ENCODE peak calls at places on chromosome 1, in seven cellular contexts. G, B, N, I, O, M and R are unnamed samples. For H3K36me3 and H3K4me1, the result is how much of the 10 kb centered on the place peaks cover.

GRCh38 chr1:18539171-18539570 is 58.4 kb downstream of the KLHDC7A start:
- DNase-seq in G (no peak), B (no peak), N (no peak), I (no peak), O (no peak), M (no peak), R (peak)

GRCh38 chr1:38860464-38860816 is 868 bp upstream of the RRAGC start:
- DNase-seq in G (no peak), B (peak), N (no peak), I (no peak), O (no peak), M (peak), R (no peak)

GRCh38 chr1:208917719-208918118 is 665.8 kb upstream of the CAMK1G start:
- DNase-seq in G (no peak), B (no peak), N (peak), I (no peak), O (no peak), M (no peak), R (no peak)

GRCh38 chr1:960371-961131 is at the start of gene KLHL17:
- DNase-seq in G (peak), B (peak), N (peak), I (no peak), O (peak), M (peak), R (peak)

GRCh38 chr1:1892079-1892762 is 1.3 kb upstream of the GNB1 start:
- DNase-seq in G (no peak), B (peak), N (no peak), I (no peak), O (no peak), M (no peak), R (peak)

GRCh38 chr1:69929278-69930057 is 275.9 kb downstream of the LRRC40 start:
- DNase-seq in G (no peak), B (peak), N (peak), I (no peak), O (no peak), M (no peak), R (no peak)

GRCh38 chr1:235295902-235296350 is 32.1 kb downstream of the ARID4B start:
- DNase-seq in G (peak), B (no peak), N (peak), I (peak), O (no peak), M (no peak), R (no peak)

GRCh38 chr1:101484896-101485412 is 248.1 kb downstream of the S1PR1 start:
- DNase-seq in G (no peak), B (no peak), N (no peak), I (no peak), O (no peak), M (no peak), R (no peak)

GRCh38 chr1:151156515-151156819 is at the start of gene TNFAIP8L2:
- DNase-seq in G (peak), B (no peak), N (no peak), I (no peak), O (no peak), M (peak), R (peak)

GRCh38 chr1:100145116-100145515 is 12.2 kb downstream of the TRMT13 start:
- DNase-seq in G (no peak), B (no peak), N (no peak), I (no peak), O (no peak), M (no peak), R (no peak)

GRCh38 chr1:29319300-29320110 is 83.2 kb downstream of the PTPRU start:
- DNase-seq in G (no peak), B (no peak), N (no peak), I (no peak), O (no peak), M (no peak), R (no peak)

GRCh38 chr1:29931477-29932175 is 695.3 kb downstream of the PTPRU start:
- DNase-seq in G (no peak), B (no peak), N (no peak), I (no peak), O (no peak), M (peak), R (no peak)

GRCh38 chr1:158002630-158003408 is 9.4 kb downstream of the KIRREL1 start:
- DNase-seq in G (peak), B (peak), N (no peak), I (no peak), O (no peak), M (peak), R (no peak)

GRCh38 chr1:195965475-195965874 is 642.8 kb downstream of the KCNT2 start:
- DNase-seq in G (no peak), B (no peak), N (no peak), I (no peak), O (no peak), M (no peak), R (no peak)

GRCh38 chr1:170734412-170735175 is 70.7 kb downstream of the PRRX1 start:
- DNase-seq in G (no peak), B (peak), N (peak), I (no peak), O (no peak), M (no peak), R (no peak)

GRCh38 chr1:53331446-53332187 is 3.7 kb upstream of the LRP8 start:
- DNase-seq in G (no peak), B (no peak), N (no peak), I (no peak), O (no peak), M (no peak), R (no peak)

GRCh38 chr1:3468236-3469103 is 14.0 kb downstream of the ARHGEF16 start:
- DNase-seq in G (no peak), B (no peak), N (no peak), I (no peak), O (no peak), M (no peak), R (no peak)

GRCh38 chr1:204826970-204827369 is 43.7 kb upstream of the NFASC start:
- DNase-seq in G (peak), B (peak), N (peak), I (no peak), O (peak), M (peak), R (peak)

GRCh38 chr1:39954261-39954869 is 580 bp upstream of the MFSD2A start:
- DNase-seq in G (no peak), B (peak), N (no peak), I (no peak), O (no peak), M (no peak), R (no peak)

GRCh38 chr1:36321119-36321951 is 2.1 kb downstream of the EVA1B start:
- DNase-seq in G (peak), B (peak), N (no peak), I (peak), O (no peak), M (peak), R (no peak)

GRCh38 chr1:91282695-91283420 is 121.8 kb downstream of the HFM1 start:
- DNase-seq in G (peak), B (peak), N (peak), I (peak), O (peak), M (peak), R (peak)

GRCh38 chr1:31626451-31627202 is 9.1 kb downstream of the HCRTR1 start:
- DNase-seq in G (peak), B (peak), N (no peak), I (no peak), O (no peak), M (peak), R (no peak)

GRCh38 chr1:15196807-15197530 is 43.4 kb downstream of the TMEM51 start:
- DNase-seq in G (peak), B (no peak), N (no peak), I (no peak), O (no peak), M (peak), R (no peak)

GRCh38 chr1:31715097-31715872 is 11.5 kb upstream of the COL16A1 start:
- DNase-seq in G (peak), B (peak), N (peak), I (peak), O (peak), M (peak), R (peak)

GRCh38 chr1:165439287-165439686 is 5.6 kb downstream of the RXRG start:
- DNase-seq in G (peak), B (no peak), N (no peak), I (no peak), O (no peak), M (peak), R (no peak)

GRCh38 chr1:42691157-42691498 is 8.9 kb downstream of the YBX1 start:
- DNase-seq in G (no peak), B (no peak), N (no peak), I (no peak), O (no peak), M (no peak), R (no peak)

GRCh38 chr1:114033219-114033706 is 54.0 kb downstream of the OLFML3 start:
- DNase-seq in G (peak), B (peak), N (peak), I (peak), O (no peak), M (peak), R (peak)

GRCh38 chr1:20290624-20291597 is at the start of gene VWA5B1:
- DNase-seq in G (peak), B (no peak), N (no peak), I (no peak), O (no peak), M (peak), R (no peak)

GRCh38 chr1:208183977-208184901 is 59.9 kb downstream of the PLXNA2 start:
- DNase-seq in G (no peak), B (peak), N (peak), I (peak), O (no peak), M (no peak), R (no peak)

GRCh38 chr1:208207388-208208131 is 36.6 kb downstream of the PLXNA2 start:
- DNase-seq in G (peak), B (peak), N (no peak), I (no peak), O (peak), M (no peak), R (no peak)

GRCh38 chr1:103341377-103341880 is 184.1 kb upstream of the RNPC3 start:
- DNase-seq in G (no peak), B (no peak), N (no peak), I (no peak), O (no peak), M (no peak), R (no peak)

GRCh38 chr1:214310777-214311690 is 30.1 kb downstream of the SMYD2 start:
- DNase-seq in G (no peak), B (no peak), N (no peak), I (no peak), O (no peak), M (peak), R (no peak)

GRCh38 chr1:185663332-185663731 is 70.9 kb upstream of the HMCN1 start:
- DNase-seq in G (no peak), B (peak), N (no peak), I (no peak), O (no peak), M (no peak), R (no peak)

GRCh38 chr1:234168061-234168724 is 205.1 kb upstream of the COA6 start:
- DNase-seq in G (no peak), B (no peak), N (no peak), I (no peak), O (no peak), M (no peak), R (no peak)

GRCh38 chr1:73359001-73359400 is 839.0 kb downstream of the LRRIQ3 start:
- DNase-seq in G (no peak), B (no peak), N (no peak), I (no peak), O (no peak), M (no peak), R (no peak)

GRCh38 chr1:61287734-61288133 is 205.4 kb downstream of the NFIA start:
- DNase-seq in G (no peak), B (peak), N (peak), I (peak), O (no peak), M (no peak), R (no peak)

GRCh38 chr1:224896130-224896781 is 33.2 kb upstream of the DNAH14 start:
- DNase-seq in G (no peak), B (no peak), N (no peak), I (no peak), O (no peak), M (no peak), R (no peak)

GRCh38 chr1:163176797-163177196 is 25.9 kb downstream of the RGS5 start:
- DNase-seq in G (no peak), B (no peak), N (no peak), I (no peak), O (no peak), M (no peak), R (no peak)

GRCh38 chr1:55055084-55055882 is 15.9 kb downstream of the PCSK9 start:
- DNase-seq in G (no peak), B (peak), N (no peak), I (no peak), O (no peak), M (no peak), R (no peak)
- H3K36me3 ChIP-seq in G (half or more), B (under half), N (under half), I (under half), O (under half), M (under half), R (under half)

DNA sequence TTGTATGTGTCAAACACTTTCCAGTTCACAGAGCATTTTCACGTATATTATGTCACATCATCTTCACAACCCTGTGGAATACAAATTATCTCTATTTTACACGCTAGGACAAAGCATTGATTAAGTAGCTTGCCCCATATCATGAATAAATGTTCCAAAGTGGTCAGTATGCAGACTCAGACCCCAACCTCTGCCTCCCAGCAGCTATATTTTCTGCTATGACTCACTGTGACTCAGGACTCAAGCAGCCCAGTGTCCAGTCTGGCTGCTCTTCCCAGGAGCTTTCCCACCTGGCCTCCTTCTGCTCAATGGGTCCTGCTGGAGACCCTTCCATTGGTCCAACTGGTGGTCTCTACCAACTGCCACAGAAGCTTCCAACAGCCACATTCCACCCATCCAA is 56.0 kb upstream of the RAP1A start:
- DNase-seq in G (no peak), B (peak), N (peak), I (peak), O (no peak), M (no peak), R (no peak)
- H3K4me1 ChIP-seq in G (under half), B (half or more), N (under half), I (under half), O (under half), M (under half), R (under half)

GRCh38 chr1:245110406-245110805 is 44.4 kb upstream of the KIF26B start:
- DNase-seq in G (no peak), B (no peak), N (no peak), I (no peak), O (no peak), M (no peak), R (no peak)

GRCh38 chr1:245111073-245111472 is 43.7 kb upstream of the KIF26B start:
- DNase-seq in G (no peak), B (no peak), N (no peak), I (no peak), O (no peak), M (no peak), R (no peak)

GRCh38 chr1:245116781-245117180 is 38.0 kb upstream of the KIF26B start:
- DNase-seq in G (no peak), B (no peak), N (no peak), I (no peak), O (no peak), M (no peak), R (no peak)

GRCh38 chr1:245116131-245116530 is 38.7 kb upstream of the KIF26B start:
- DNase-seq in G (no peak), B (no peak), N (no peak), I (no peak), O (no peak), M (no peak), R (no peak)

GRCh38 chr1:245113649-245114048 is 41.1 kb upstream of the KIF26B start:
- DNase-seq in G (no peak), B (no peak), N (no peak), I (no peak), O (no peak), M (no peak), R (no peak)
- TF ChIP-seq EZH2phosphoT487 in G (no peak), B (no peak), N (no peak), I (no peak), O (no peak), M (no peak), R (no peak)

DNA sequence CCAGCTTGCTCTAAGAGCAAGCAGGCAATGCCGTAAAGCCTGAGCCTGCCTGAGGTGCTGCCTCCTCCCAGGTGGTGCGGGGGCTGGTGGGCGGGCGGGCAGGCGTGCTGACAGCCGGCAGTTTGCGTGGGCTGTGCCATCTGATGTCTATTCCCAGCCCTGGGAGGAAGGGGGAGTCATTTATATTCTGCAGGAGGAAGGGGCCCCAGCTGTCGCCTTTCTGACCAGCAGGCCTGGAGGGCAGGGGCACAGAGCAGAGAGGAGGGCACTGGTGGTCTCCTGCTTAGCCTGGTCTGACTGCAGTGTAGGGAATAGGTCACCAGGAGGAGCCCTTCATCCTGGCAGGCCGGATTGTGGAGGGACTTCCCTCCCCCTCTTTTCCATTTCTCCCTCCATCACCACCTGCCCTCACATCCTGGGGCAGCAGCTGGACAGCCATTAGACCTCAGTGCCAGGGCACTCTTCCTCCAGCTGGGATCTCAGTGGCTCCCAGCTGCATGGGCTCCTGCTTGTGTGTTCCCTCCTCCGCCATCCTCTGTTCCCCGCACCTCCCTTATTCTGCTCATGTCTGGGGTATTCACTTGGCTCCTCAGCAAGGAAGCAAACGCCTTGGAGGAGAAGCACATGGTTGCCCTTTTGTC is 4.4 kb downstream of the CYB561D1 start:
- DNase-seq in G (peak), B (peak), N (peak), I (no peak), O (no peak), M (peak), R (peak)
- H3K36me3 ChIP-seq in G (under half), B (under half), N (under half), I (under half), O (under half), M (under half), R (under half)

DNA sequence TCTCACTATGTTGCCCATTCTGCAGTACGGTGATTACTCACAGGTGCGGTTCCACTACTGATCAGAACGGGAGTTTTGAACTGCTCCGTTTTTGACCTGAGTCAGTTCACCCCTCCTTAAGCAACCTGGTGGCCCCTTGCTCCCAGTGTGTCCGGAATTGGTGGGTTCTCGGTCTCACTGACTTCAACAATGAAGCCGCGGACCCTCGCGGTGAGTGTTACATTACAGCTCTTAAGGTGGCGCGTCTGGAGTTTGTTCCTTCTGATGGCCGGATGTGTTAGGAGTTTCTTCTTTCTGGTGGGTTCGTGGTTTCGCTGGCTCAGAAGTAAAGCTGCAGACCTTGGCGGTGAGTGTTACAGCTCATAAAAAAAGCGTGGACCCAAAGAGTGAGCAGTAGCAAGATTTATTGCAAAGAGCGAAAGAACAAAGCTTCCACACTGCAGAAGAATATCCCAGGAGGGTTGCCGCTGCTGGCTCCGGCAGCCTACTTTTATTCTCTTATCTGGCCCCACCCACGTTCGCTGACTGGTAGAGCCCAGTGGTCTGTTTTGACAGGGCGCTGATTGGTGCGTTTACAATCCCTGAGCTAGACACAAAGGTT is 17.6 kb upstream of the PARP1 start:
- DNase-seq in G (no peak), B (no peak), N (no peak), I (no peak), O (no peak), M (no peak), R (peak)
- H3K4me1 ChIP-seq in G (under half), B (under half), N (under half), I (under half), O (under half), M (under half), R (half or more)

DNA sequence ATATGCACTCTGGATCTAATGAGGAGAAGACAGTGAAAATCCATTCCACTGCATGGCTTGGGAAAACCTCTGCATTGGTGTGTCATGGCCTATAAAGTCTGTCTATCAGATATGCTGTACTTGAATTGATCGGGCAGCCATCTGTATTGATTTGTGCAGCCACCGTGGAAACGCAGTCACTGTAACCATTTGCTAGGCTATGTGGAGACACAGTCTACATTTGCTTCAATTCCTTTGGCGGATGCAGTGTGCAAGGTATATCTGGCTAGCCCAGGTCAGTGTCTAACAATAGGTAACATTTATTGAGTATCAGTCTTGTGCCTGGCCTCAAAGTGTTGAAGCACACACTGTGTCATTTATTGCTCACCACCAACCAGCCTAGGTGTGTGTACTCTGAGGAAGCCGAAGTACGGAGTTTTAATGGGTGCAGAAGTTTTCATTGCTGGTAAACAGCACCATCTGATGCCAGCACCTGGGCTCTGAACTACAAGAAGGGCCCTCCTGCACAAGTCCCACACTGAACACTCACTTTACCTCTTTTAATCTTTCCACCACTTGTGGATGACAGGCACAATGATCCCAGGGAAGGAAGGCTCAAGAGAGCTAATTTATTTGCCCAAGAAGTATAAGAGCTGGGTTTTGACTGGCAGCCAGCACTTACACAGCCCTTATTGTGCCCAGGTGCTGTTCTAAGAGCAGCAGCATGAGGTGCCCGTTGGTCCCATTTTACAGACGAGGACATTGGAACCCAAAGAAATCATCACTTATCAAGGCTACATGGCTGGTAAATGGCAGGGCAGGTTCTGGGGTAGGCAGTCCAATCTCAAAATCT is 83.3 kb downstream of the DAB1 start:
- DNase-seq in G (no peak), B (no peak), N (no peak), I (no peak), O (no peak), M (no peak), R (no peak)
- TF ChIP-seq EZH2phosphoT487 in G (no peak), B (no peak), N (no peak), I (no peak), O (no peak), M (no peak), R (no peak)

DNA sequence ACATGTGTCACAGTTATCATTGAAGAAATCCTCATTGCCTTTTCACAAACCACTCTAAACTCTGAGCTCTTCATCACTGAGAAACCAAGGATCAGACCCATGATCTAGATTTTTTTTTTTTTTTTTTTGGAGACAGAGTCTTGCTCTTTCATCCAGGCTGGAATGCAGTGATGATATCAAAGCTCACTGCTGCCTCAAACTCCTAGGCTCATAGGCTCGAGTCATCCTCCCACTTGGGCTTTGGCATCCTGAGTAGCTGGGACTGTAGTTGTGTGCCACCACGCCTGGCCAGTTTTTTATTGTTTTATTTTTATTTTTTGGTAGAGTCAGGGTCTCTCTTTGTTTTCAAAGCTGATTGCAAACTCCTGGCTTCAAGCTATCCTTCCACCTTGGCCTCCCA is 9.6 kb upstream of the IPO9 start:
- DNase-seq in G (no peak), B (peak), N (no peak), I (no peak), O (no peak), M (no peak), R (no peak)
- H3K36me3 ChIP-seq in G (under half), B (half or more), N (under half), I (under half), O (under half), M (under half), R (under half)